ENCODE peak calls at places on chromosomes 2 and 18, in six cellular contexts. W, N, E, R, O and G are unnamed samples.

GRCh38 chr18:23871410-23871809 is 143.1 kb upstream of the TTC39C start:
- DNase-seq in R (peak), W (no peak), N (peak), O (no peak), E (peak), G (no peak)

GRCh38 chr2:159267926-159268325 is 18.6 kb downstream of the WDSUB1 start:
- DNase-seq in E (no peak), N (no peak), W (no peak), O (no peak), R (no peak), G (no peak)

GRCh38 chr18:26159353-26159752 is 25.7 kb downstream of the PSMA8 start:
- DNase-seq in E (no peak), R (no peak), O (no peak), W (no peak), N (no peak), G (no peak)

GRCh38 chr18:25921677-25922421 is 168.6 kb downstream of the SS18 start:
- DNase-seq in N (peak), O (no peak), R (peak), W (peak), E (no peak), G (no peak)

GRCh38 chr2:41698787-41699422 is 348.9 kb upstream of the PKDCC start:
- DNase-seq in R (no peak), E (no peak), O (peak), N (peak), W (peak), G (peak)

GRCh38 chr2:56009758-56010534 is 86.4 kb upstream of the EFEMP1 start:
- DNase-seq in R (no peak), E (peak), O (no peak), N (no peak), W (no peak), G (no peak)

GRCh38 chr2:218028562-218029348 is 26.0 kb upstream of the TNS1 start:
- DNase-seq in W (no peak), N (no peak), O (no peak), R (peak), E (no peak), G (no peak)

GRCh38 chr2:240246173-240246820 is 105.8 kb upstream of the OTOS start:
- DNase-seq in O (no peak), E (no peak), R (peak), W (no peak), N (peak), G (no peak)

GRCh38 chr18:3873698-3874495 is 423.9 kb downstream of the TGIF1 start:
- DNase-seq in R (no peak), N (no peak), W (no peak), O (no peak), E (peak), G (no peak)

GRCh38 chr2:186909095-186909494 is 60.1 kb upstream of the ZSWIM2 start:
- DNase-seq in N (no peak), R (no peak), E (no peak), O (no peak), W (no peak), G (no peak)

GRCh38 chr2:237073552-237073951 is 12.1 kb upstream of the COPS8 start:
- DNase-seq in O (no peak), W (no peak), R (no peak), N (no peak), E (no peak), G (no peak)

GRCh38 chr2:86621290-86621943 is 2.2 kb downstream of the RNF103 start:
- DNase-seq in O (no peak), R (no peak), N (no peak), E (no peak), W (no peak), G (no peak)

GRCh38 chr2:101793277-101793969 is 95.9 kb downstream of the MAP4K4 start:
- DNase-seq in R (no peak), E (no peak), O (no peak), N (peak), W (peak), G (peak)

GRCh38 chr2:17754773-17755425 is 961 bp downstream of the GEN1 start:
- DNase-seq in W (no peak), N (no peak), E (no peak), R (no peak), O (no peak), G (no peak)

GRCh38 chr2:27622921-27623384 is 5.9 kb downstream of the CCDC121 start:
- DNase-seq in O (no peak), W (no peak), N (no peak), R (no peak), E (no peak), G (no peak)

GRCh38 chr2:172578054-172578453 is 22.2 kb downstream of the PDK1 start:
- DNase-seq in E (no peak), W (no peak), R (no peak), O (no peak), N (no peak), G (no peak)

GRCh38 chr2:42100696-42101585 is 53.1 kb downstream of the PKDCC start:
- DNase-seq in E (no peak), R (peak), W (no peak), O (peak), N (peak), G (peak)

GRCh38 chr2:193841389-193842150 is 1646.8 kb upstream of the TMEFF2 start:
- DNase-seq in R (no peak), E (no peak), N (no peak), W (no peak), O (no peak), G (no peak)

GRCh38 chr2:229611360-229611759 is 103.0 kb downstream of the DNER start:
- DNase-seq in W (no peak), O (no peak), R (no peak), N (no peak), E (no peak), G (no peak)

GRCh38 chr2:45652090-45653050 is 895 bp downstream of the PRKCE start:
- DNase-seq in E (no peak), W (peak), N (peak), R (peak), O (peak), G (peak)

GRCh38 chr2:46134531-46135229 is 162.5 kb upstream of the EPAS1 start:
- DNase-seq in E (no peak), R (no peak), N (no peak), W (no peak), O (peak), G (no peak)

GRCh38 chr2:127541849-127542630 is 6.6 kb downstream of the MYO7B start:
- DNase-seq in W (no peak), R (no peak), O (no peak), E (no peak), N (no peak), G (no peak)

GRCh38 chr2:187917535-187917934 is 363.3 kb upstream of the TFPI start:
- DNase-seq in O (no peak), E (no peak), R (no peak), W (no peak), N (no peak), G (no peak)

GRCh38 chr2:240565267-240566202 is 2.7 kb upstream of the RNPEPL1 start:
- DNase-seq in O (peak), W (peak), R (peak), E (no peak), N (peak), G (no peak)

GRCh38 chr18:13377496-13377895 is 158.9 kb downstream of the LDLRAD4 start:
- DNase-seq in N (no peak), O (no peak), R (no peak), E (no peak), W (no peak), G (no peak)

GRCh38 chr2:68420254-68420910 is 46.7 kb downstream of the FBXO48 start:
- DNase-seq in R (no peak), E (no peak), W (no peak), O (no peak), N (no peak), G (no peak)

GRCh38 chr18:37672001-37672400 is 106.4 kb upstream of the CELF4 start:
- DNase-seq in E (no peak), N (no peak), W (no peak), R (no peak), O (no peak), G (no peak)

GRCh38 chr18:8895341-8895740 is 190.0 kb downstream of the MTCL1 start:
- DNase-seq in R (no peak), O (no peak), N (no peak), E (no peak), W (no peak), G (no peak)

GRCh38 chr2:207938415-207938814 is 86.9 kb downstream of the PLEKHM3 start:
- DNase-seq in W (no peak), E (no peak), O (no peak), N (no peak), R (no peak), G (no peak)

GRCh38 chr2:8193146-8193545 is 488.7 kb upstream of the ID2 start:
- DNase-seq in E (no peak), R (no peak), W (no peak), N (no peak), O (no peak), G (no peak)

GRCh38 chr2:85436836-85437487 is 18.4 kb downstream of the SH2D6 start:
- DNase-seq in O (no peak), E (peak), R (no peak), N (no peak), W (no peak), G (no peak)

GRCh38 chr2:193584001-193584400 is 1389.3 kb upstream of the TMEFF2 start:
- DNase-seq in O (no peak), W (no peak), E (no peak), N (no peak), R (no peak), G (no peak)